ENCODE peak calls at places on chromosomes 12 and 14, in ten cellular contexts. X is stimulated activated CD8-positive, alpha-beta memory T cell treated with anti-CD3 and anti-CD28 coated beads, Interleukin-4, amount 100 ng/mL, for 24 hours; M is NCI-H748 treated with DMSO at 0.1 percent for 48 hours; Q is activated CD4-positive, alpha-beta T cell treated with anti-CD3 and anti-CD28 coated beads, Interleukin-2, amount 10 ng/mL, durations not matched to agents 7 days and 5 days; Z is ELF-1; L is C1 segment of cervical spinal cord; G is cardiac septum; N is left colon; T is sciatic nerve; A is fibroblast of lung. K is an unnamed sample.

GRCh38 chr12:54294914-54295566 is 5.8 kb downstream of the NFE2 start:
- DNase-seq in G (no peak), X (no peak), Z (no peak), L (no peak), M (no peak), A (no peak), Q (no peak), N (no peak), T (no peak), K (no peak)

GRCh38 chr12:88725592-88726143 is 145.4 kb upstream of the KITLG start:
- DNase-seq in Q (no peak), A (no peak), X (no peak), L (no peak), N (no peak), G (no peak), T (no peak), Z (no peak), M (no peak), K (no peak)

GRCh38 chr12:52311282-52311643 is 9.9 kb downstream of the KRT83 start:
- DNase-seq in Q (no peak), A (no peak), Z (no peak), G (no peak), T (no peak), L (no peak), X (no peak), N (no peak), M (no peak), K (no peak)

GRCh38 chr14:49586673-49587460 is 687 bp upstream of the RPS29 start:
- DNase-seq in X (peak; percentile 51), L (no peak), Q (peak; percentile 55), A (peak; percentile 89), G (no peak), N (peak; percentile 41), M (peak; percentile 65), T (no peak), Z (peak; percentile 82), K (no peak)

GRCh38 chr12:125105600-125105999 is 40.4 kb downstream of the AACS start:
- DNase-seq in Q (no peak), L (no peak), T (no peak), Z (no peak), N (no peak), A (no peak), M (peak; percentile 26), X (no peak), G (no peak), K (no peak)

GRCh38 chr14:64760916-64761315 is 56.7 kb downstream of the PLEKHG3 start:
- DNase-seq in M (no peak), T (no peak), L (no peak), Z (no peak), X (no peak), Q (no peak), A (no peak), N (no peak), G (no peak), K (no peak)

GRCh38 chr14:73059326-73059725 is 992 bp downstream of the RBM25 start:
- DNase-seq in T (no peak), Q (no peak), G (no peak), M (no peak), N (no peak), L (no peak), Z (no peak), A (peak; percentile 28), X (no peak), K (no peak)

GRCh38 chr12:96878704-96879103 is 28.4 kb upstream of the NEDD1 start:
- DNase-seq in L (no peak), G (no peak), Z (no peak), Q (no peak), N (no peak), A (peak; percentile 17), M (no peak), T (no peak), X (no peak), K (no peak)

GRCh38 chr14:59868021-59868420 is 2.6 kb downstream of the RTN1 start:
- DNase-seq in G (no peak), L (no peak), X (no peak), Q (no peak), A (no peak), T (no peak), M (no peak), N (no peak), Z (no peak), K (no peak)

GRCh38 chr12:124545508-124546418 is 21.6 kb downstream of the NCOR2 start:
- DNase-seq in A (no peak), T (no peak), M (no peak), Q (peak; percentile 60), L (no peak), N (peak; percentile 58), G (no peak), Z (no peak), X (no peak), K (peak; percentile 82)